ENCODE peak calls at places on chromosomes 2 and 18, in four cellular contexts. One of them, this sample, is unnamed.

GRCh38 chr2:238147791-238148190 is 9.3 kb downstream of the KLHL30 start:
- DNase-seq in NCI-H1092 treated with DMSO at 0.1 percent for 48 hours: no peak
- DNase-seq in T-helper 1 cell: no peak
- DNase-seq in endothelial cell: no peak
- DNase-seq in this sample: no peak

GRCh38 chr18:32300914-32301313 is 111.1 kb downstream of the MEP1B start:
- DNase-seq in NCI-H1092 treated with DMSO at 0.1 percent for 48 hours: no peak
- DNase-seq in T-helper 1 cell: no peak
- DNase-seq in endothelial cell: no peak
- DNase-seq in this sample: no peak

GRCh38 chr2:25336446-25336845 is 5.3 kb downstream of the DNMT3A start:
- DNase-seq in endothelial cell: no peak
- DNase-seq in T-helper 1 cell: no peak
- DNase-seq in NCI-H1092 treated with DMSO at 0.1 percent for 48 hours: no peak
- DNase-seq in this sample: no peak

GRCh38 chr2:139909160-139909559 is 1129.0 kb upstream of the NXPH2 start:
- DNase-seq in NCI-H1092 treated with DMSO at 0.1 percent for 48 hours: no peak
- DNase-seq in T-helper 1 cell: no peak
- DNase-seq in endothelial cell: no peak
- DNase-seq in this sample: no peak

GRCh38 chr2:88831792-88832248 is 140.3 kb downstream of the RPIA start:
- DNase-seq in endothelial cell: peak
- DNase-seq in T-helper 1 cell: peak
- DNase-seq in NCI-H1092 treated with DMSO at 0.1 percent for 48 hours: no peak
- DNase-seq in this sample: peak

GRCh38 chr2:229798446-229799147 is 84.2 kb upstream of the DNER start:
- DNase-seq in T-helper 1 cell: no peak
- DNase-seq in NCI-H1092 treated with DMSO at 0.1 percent for 48 hours: no peak
- DNase-seq in endothelial cell: no peak
- DNase-seq in this sample: no peak

GRCh38 chr2:226185613-226186211 is 613.9 kb downstream of the IRS1 start:
- DNase-seq in T-helper 1 cell: no peak
- DNase-seq in NCI-H1092 treated with DMSO at 0.1 percent for 48 hours: no peak
- DNase-seq in endothelial cell: no peak
- DNase-seq in this sample: no peak

GRCh38 chr2:96815326-96816126 is 542 bp upstream of the CNNM3 start:
- DNase-seq in T-helper 1 cell: no peak
- DNase-seq in endothelial cell: no peak
- DNase-seq in NCI-H1092 treated with DMSO at 0.1 percent for 48 hours: peak
- DNase-seq in this sample: no peak

GRCh38 chr2:95760839-95761525 is 169.2 kb downstream of the TRIM43 start:
- DNase-seq in T-helper 1 cell: no peak
- DNase-seq in endothelial cell: no peak
- DNase-seq in NCI-H1092 treated with DMSO at 0.1 percent for 48 hours: no peak
- DNase-seq in this sample: no peak

GRCh38 chr2:219243291-219243761 is 1.9 kb downstream of the GLB1L start:
- DNase-seq in NCI-H1092 treated with DMSO at 0.1 percent for 48 hours: no peak
- DNase-seq in T-helper 1 cell: no peak
- DNase-seq in endothelial cell: no peak
- DNase-seq in this sample: no peak

GRCh38 chr2:75720525-75720924 is 9.8 kb upstream of the GCFC2 start:
- DNase-seq in endothelial cell: no peak
- DNase-seq in T-helper 1 cell: no peak
- DNase-seq in NCI-H1092 treated with DMSO at 0.1 percent for 48 hours: no peak
- DNase-seq in this sample: no peak

GRCh38 chr2:29147963-29148362 is 32.7 kb downstream of the CLIP4 start:
- DNase-seq in endothelial cell: no peak
- DNase-seq in NCI-H1092 treated with DMSO at 0.1 percent for 48 hours: no peak
- DNase-seq in T-helper 1 cell: no peak
- DNase-seq in this sample: no peak

GRCh38 chr2:133740500-133740899 is 172.2 kb upstream of the NCKAP5 start:
- DNase-seq in endothelial cell: no peak
- DNase-seq in T-helper 1 cell: no peak
- DNase-seq in NCI-H1092 treated with DMSO at 0.1 percent for 48 hours: no peak
- DNase-seq in this sample: no peak

GRCh38 chr2:42519624-42520023 is 25.8 kb upstream of the KCNG3 start:
- DNase-seq in T-helper 1 cell: no peak
- DNase-seq in NCI-H1092 treated with DMSO at 0.1 percent for 48 hours: no peak
- DNase-seq in endothelial cell: no peak
- DNase-seq in this sample: no peak

GRCh38 chr2:230758566-230759480 is 46.2 kb downstream of the CAB39 start:
- DNase-seq in endothelial cell: no peak
- DNase-seq in T-helper 1 cell: peak
- DNase-seq in NCI-H1092 treated with DMSO at 0.1 percent for 48 hours: no peak
- DNase-seq in this sample: no peak

GRCh38 chr2:73859721-73860586 is 31.2 kb downstream of the STAMBP start:
- DNase-seq in NCI-H1092 treated with DMSO at 0.1 percent for 48 hours: no peak
- DNase-seq in endothelial cell: no peak
- DNase-seq in T-helper 1 cell: peak
- DNase-seq in this sample: no peak

GRCh38 chr2:144162652-144163051 is 357.3 kb downstream of the ZEB2 start:
- DNase-seq in T-helper 1 cell: peak
- DNase-seq in NCI-H1092 treated with DMSO at 0.1 percent for 48 hours: peak
- DNase-seq in endothelial cell: peak
- DNase-seq in this sample: peak

GRCh38 chr2:767440-767839 is 90.2 kb upstream of the TMEM18 start:
- DNase-seq in T-helper 1 cell: no peak
- DNase-seq in NCI-H1092 treated with DMSO at 0.1 percent for 48 hours: no peak
- DNase-seq in endothelial cell: no peak
- DNase-seq in this sample: no peak

GRCh38 chr2:189569295-189569925 is 11.2 kb downstream of the SLC40A1 start:
- DNase-seq in NCI-H1092 treated with DMSO at 0.1 percent for 48 hours: no peak
- DNase-seq in endothelial cell: no peak
- DNase-seq in T-helper 1 cell: no peak
- DNase-seq in this sample: no peak

GRCh38 chr18:44895176-44895798 is 214.6 kb downstream of the SETBP1 start:
- DNase-seq in T-helper 1 cell: peak
- DNase-seq in endothelial cell: no peak
- DNase-seq in NCI-H1092 treated with DMSO at 0.1 percent for 48 hours: peak
- DNase-seq in this sample: no peak

GRCh38 chr2:217573565-217573964 is 429.2 kb downstream of the TNS1 start:
- DNase-seq in T-helper 1 cell: no peak
- DNase-seq in NCI-H1092 treated with DMSO at 0.1 percent for 48 hours: no peak
- DNase-seq in endothelial cell: no peak
- DNase-seq in this sample: no peak

GRCh38 chr2:208595386-208596275 is 189.0 kb downstream of the PTH2R start:
- DNase-seq in T-helper 1 cell: no peak
- DNase-seq in endothelial cell: no peak
- DNase-seq in NCI-H1092 treated with DMSO at 0.1 percent for 48 hours: no peak
- DNase-seq in this sample: no peak

GRCh38 chr2:36427790-36428243 is 72.2 kb downstream of the CRIM1 start:
- DNase-seq in T-helper 1 cell: no peak
- DNase-seq in endothelial cell: no peak
- DNase-seq in NCI-H1092 treated with DMSO at 0.1 percent for 48 hours: no peak
- DNase-seq in this sample: no peak

GRCh38 chr2:113930448-113930847 is 40.6 kb downstream of the ACTR3 start:
- DNase-seq in T-helper 1 cell: no peak
- DNase-seq in endothelial cell: no peak
- DNase-seq in NCI-H1092 treated with DMSO at 0.1 percent for 48 hours: no peak
- DNase-seq in this sample: no peak

GRCh38 chr2:183010112-183010511 is 28.1 kb downstream of the NCKAP1 start:
- DNase-seq in T-helper 1 cell: no peak
- DNase-seq in NCI-H1092 treated with DMSO at 0.1 percent for 48 hours: no peak
- DNase-seq in endothelial cell: no peak
- DNase-seq in this sample: no peak

GRCh38 chr18:79750980-79751571 is 46.7 kb upstream of the KCNG2 start:
- DNase-seq in T-helper 1 cell: no peak
- DNase-seq in NCI-H1092 treated with DMSO at 0.1 percent for 48 hours: no peak
- DNase-seq in endothelial cell: no peak
- DNase-seq in this sample: no peak

GRCh38 chr2:159982842-159983785 is 79.3 kb downstream of the PLA2R1 start:
- DNase-seq in T-helper 1 cell: no peak
- DNase-seq in endothelial cell: no peak
- DNase-seq in NCI-H1092 treated with DMSO at 0.1 percent for 48 hours: no peak
- DNase-seq in this sample: no peak

GRCh38 chr2:141041281-141041680 is 1089.5 kb downstream of the LRP1B start:
- DNase-seq in NCI-H1092 treated with DMSO at 0.1 percent for 48 hours: no peak
- DNase-seq in T-helper 1 cell: no peak
- DNase-seq in endothelial cell: no peak
- DNase-seq in this sample: no peak

GRCh38 chr2:160582481-160583161 is 89.0 kb upstream of the RBMS1 start:
- DNase-seq in endothelial cell: no peak
- DNase-seq in NCI-H1092 treated with DMSO at 0.1 percent for 48 hours: no peak
- DNase-seq in T-helper 1 cell: no peak
- DNase-seq in this sample: no peak

GRCh38 chr2:233447506-233448219 is 93.4 kb downstream of the DGKD start:
- DNase-seq in NCI-H1092 treated with DMSO at 0.1 percent for 48 hours: no peak
- DNase-seq in endothelial cell: no peak
- DNase-seq in T-helper 1 cell: no peak
- DNase-seq in this sample: no peak

GRCh38 chr2:138373993-138374408 is 127.6 kb upstream of the SPOPL start:
- DNase-seq in T-helper 1 cell: no peak
- DNase-seq in NCI-H1092 treated with DMSO at 0.1 percent for 48 hours: peak
- DNase-seq in endothelial cell: no peak
- DNase-seq in this sample: no peak

GRCh38 chr18:2409906-2410305 is 161.4 kb downstream of the METTL4 start:
- DNase-seq in T-helper 1 cell: no peak
- DNase-seq in NCI-H1092 treated with DMSO at 0.1 percent for 48 hours: no peak
- DNase-seq in endothelial cell: no peak
- DNase-seq in this sample: no peak

GRCh38 chr2:157825885-157826284 is 50.2 kb downstream of the ACVR1 start:
- DNase-seq in endothelial cell: no peak
- DNase-seq in T-helper 1 cell: no peak
- DNase-seq in NCI-H1092 treated with DMSO at 0.1 percent for 48 hours: no peak
- DNase-seq in this sample: no peak

GRCh38 chr2:112181571-112182290 is 43.5 kb downstream of the FBLN7 start:
- DNase-seq in endothelial cell: peak
- DNase-seq in NCI-H1092 treated with DMSO at 0.1 percent for 48 hours: peak
- DNase-seq in T-helper 1 cell: peak
- DNase-seq in this sample: no peak

GRCh38 chr2:55175254-55176093 is 56.6 kb downstream of the CLHC1 start:
- DNase-seq in endothelial cell: no peak
- DNase-seq in NCI-H1092 treated with DMSO at 0.1 percent for 48 hours: peak
- DNase-seq in T-helper 1 cell: peak
- DNase-seq in this sample: no peak

GRCh38 chr2:9226458-9227380 is 20.1 kb downstream of the ASAP2 start:
- DNase-seq in T-helper 1 cell: no peak
- DNase-seq in NCI-H1092 treated with DMSO at 0.1 percent for 48 hours: no peak
- DNase-seq in endothelial cell: no peak
- DNase-seq in this sample: no peak

GRCh38 chr2:64731746-64732145 is 78.0 kb upstream of the SERTAD2 start:
- DNase-seq in endothelial cell: no peak
- DNase-seq in NCI-H1092 treated with DMSO at 0.1 percent for 48 hours: no peak
- DNase-seq in T-helper 1 cell: no peak
- DNase-seq in this sample: no peak

GRCh38 chr2:187174582-187174981 is 273.5 kb downstream of the CALCRL start:
- DNase-seq in NCI-H1092 treated with DMSO at 0.1 percent for 48 hours: no peak
- DNase-seq in T-helper 1 cell: no peak
- DNase-seq in endothelial cell: no peak
- DNase-seq in this sample: no peak

GRCh38 chr2:222671259-222672067 is at the start of gene MOGAT1:
- DNase-seq in endothelial cell: peak
- DNase-seq in NCI-H1092 treated with DMSO at 0.1 percent for 48 hours: peak
- DNase-seq in T-helper 1 cell: no peak
- DNase-seq in this sample: no peak